ENCODE peak calls at places on chromosomes 7 and 10, in four cellular contexts. One of them, this sample, is unnamed.
A peak's percentile ranks its signal among the peaks of the same experiment; 100 is the strongest.

GRCh38 chr7:137970263-137970975 is 31.5 kb downstream of the CREB3L2 start:
- DNase-seq in stimulated activated CD4-positive, alpha-beta T cell treated with anti-CD3 and anti-CD28 coated beads, TNF-alpha, amount 100 ng/mL, for 1 hour: no peak
- DNase-seq in NCI-H524: no peak
- DNase-seq in uterus: peak; percentile 56
- DNase-seq in this sample: no peak

GRCh38 chr7:42456267-42456666 is 219.3 kb upstream of the GLI3 start:
- DNase-seq in stimulated activated CD4-positive, alpha-beta T cell treated with anti-CD3 and anti-CD28 coated beads, TNF-alpha, amount 100 ng/mL, for 1 hour: no peak
- DNase-seq in NCI-H524: peak; percentile 48
- DNase-seq in uterus: no peak
- DNase-seq in this sample: no peak

GRCh38 chr10:131934769-131935168 is 34.0 kb downstream of the PPP2R2D start:
- DNase-seq in stimulated activated CD4-positive, alpha-beta T cell treated with anti-CD3 and anti-CD28 coated beads, TNF-alpha, amount 100 ng/mL, for 1 hour: no peak
- DNase-seq in NCI-H524: no peak
- DNase-seq in uterus: no peak
- DNase-seq in this sample: no peak

GRCh38 chr7:47361746-47362215 is 220.1 kb downstream of the TNS3 start:
- DNase-seq in stimulated activated CD4-positive, alpha-beta T cell treated with anti-CD3 and anti-CD28 coated beads, TNF-alpha, amount 100 ng/mL, for 1 hour: no peak
- DNase-seq in NCI-H524: no peak
- DNase-seq in uterus: peak; percentile 10
- DNase-seq in this sample: no peak

GRCh38 chr7:32587431-32587948 is 92.2 kb downstream of the AVL9 start:
- DNase-seq in stimulated activated CD4-positive, alpha-beta T cell treated with anti-CD3 and anti-CD28 coated beads, TNF-alpha, amount 100 ng/mL, for 1 hour: no peak
- DNase-seq in NCI-H524: no peak
- DNase-seq in uterus: no peak
- DNase-seq in this sample: no peak

GRCh38 chr10:119443441-119443840 is 99.1 kb downstream of the RGS10 start:
- DNase-seq in stimulated activated CD4-positive, alpha-beta T cell treated with anti-CD3 and anti-CD28 coated beads, TNF-alpha, amount 100 ng/mL, for 1 hour: no peak
- DNase-seq in NCI-H524: no peak
- DNase-seq in uterus: no peak
- DNase-seq in this sample: no peak

GRCh38 chr10:2980791-2981360 is 86.5 kb upstream of the PFKP start:
- DNase-seq in stimulated activated CD4-positive, alpha-beta T cell treated with anti-CD3 and anti-CD28 coated beads, TNF-alpha, amount 100 ng/mL, for 1 hour: no peak
- DNase-seq in NCI-H524: no peak
- DNase-seq in uterus: no peak
- DNase-seq in this sample: no peak

GRCh38 chr7:27182861-27183681 is 2.0 kb downstream of the HOXA11 start:
- DNase-seq in stimulated activated CD4-positive, alpha-beta T cell treated with anti-CD3 and anti-CD28 coated beads, TNF-alpha, amount 100 ng/mL, for 1 hour: no peak
- DNase-seq in NCI-H524: peak; percentile 20
- DNase-seq in uterus: peak; percentile 27
- DNase-seq in this sample: no peak

GRCh38 chr7:113085781-113086390 is 741 bp downstream of the GPR85 start:
- DNase-seq in stimulated activated CD4-positive, alpha-beta T cell treated with anti-CD3 and anti-CD28 coated beads, TNF-alpha, amount 100 ng/mL, for 1 hour: no peak
- DNase-seq in NCI-H524: peak; percentile 32
- DNase-seq in uterus: no peak
- DNase-seq in this sample: no peak

GRCh38 chr10:79938728-79939380 is 10.1 kb downstream of the SFTPD start:
- DNase-seq in stimulated activated CD4-positive, alpha-beta T cell treated with anti-CD3 and anti-CD28 coated beads, TNF-alpha, amount 100 ng/mL, for 1 hour: no peak
- DNase-seq in NCI-H524: no peak
- DNase-seq in uterus: no peak
- DNase-seq in this sample: peak; percentile 48

GRCh38 chr7:101618916-101619315 is 10.2 kb downstream of the MYL10 start:
- DNase-seq in stimulated activated CD4-positive, alpha-beta T cell treated with anti-CD3 and anti-CD28 coated beads, TNF-alpha, amount 100 ng/mL, for 1 hour: no peak
- DNase-seq in NCI-H524: no peak
- DNase-seq in uterus: no peak
- DNase-seq in this sample: no peak

GRCh38 chr10:131804551-131805295 is 96.1 kb upstream of the PPP2R2D start:
- DNase-seq in stimulated activated CD4-positive, alpha-beta T cell treated with anti-CD3 and anti-CD28 coated beads, TNF-alpha, amount 100 ng/mL, for 1 hour: no peak
- DNase-seq in NCI-H524: no peak
- DNase-seq in uterus: no peak
- DNase-seq in this sample: no peak

GRCh38 chr7:2209146-2209960 is 23.4 kb downstream of the MAD1L1 start:
- DNase-seq in stimulated activated CD4-positive, alpha-beta T cell treated with anti-CD3 and anti-CD28 coated beads, TNF-alpha, amount 100 ng/mL, for 1 hour: peak; percentile 16
- DNase-seq in NCI-H524: peak; percentile 26
- DNase-seq in uterus: peak; percentile 79
- DNase-seq in this sample: peak; percentile 86

GRCh38 chr10:35335718-35336083 is 608 bp upstream of the CCNY start:
- DNase-seq in stimulated activated CD4-positive, alpha-beta T cell treated with anti-CD3 and anti-CD28 coated beads, TNF-alpha, amount 100 ng/mL, for 1 hour: no peak
- DNase-seq in NCI-H524: no peak
- DNase-seq in uterus: no peak
- DNase-seq in this sample: no peak

GRCh38 chr7:132980406-132980805 is 101.5 kb downstream of the CHCHD3 start:
- DNase-seq in stimulated activated CD4-positive, alpha-beta T cell treated with anti-CD3 and anti-CD28 coated beads, TNF-alpha, amount 100 ng/mL, for 1 hour: no peak
- DNase-seq in NCI-H524: no peak
- DNase-seq in uterus: no peak
- DNase-seq in this sample: no peak

GRCh38 chr7:815284-816216 is 16.7 kb upstream of the SUN1 start:
- DNase-seq in stimulated activated CD4-positive, alpha-beta T cell treated with anti-CD3 and anti-CD28 coated beads, TNF-alpha, amount 100 ng/mL, for 1 hour: no peak
- DNase-seq in NCI-H524: no peak
- DNase-seq in uterus: peak; percentile 53
- DNase-seq in this sample: peak; percentile 41

GRCh38 chr7:114650491-114650890 is 235.9 kb downstream of the FOXP2 start:
- DNase-seq in stimulated activated CD4-positive, alpha-beta T cell treated with anti-CD3 and anti-CD28 coated beads, TNF-alpha, amount 100 ng/mL, for 1 hour: no peak
- DNase-seq in NCI-H524: no peak
- DNase-seq in uterus: no peak
- DNase-seq in this sample: no peak

GRCh38 chr10:50279489-50279888 is 28.2 kb upstream of the ASAH2 start:
- DNase-seq in stimulated activated CD4-positive, alpha-beta T cell treated with anti-CD3 and anti-CD28 coated beads, TNF-alpha, amount 100 ng/mL, for 1 hour: no peak
- DNase-seq in NCI-H524: no peak
- DNase-seq in uterus: no peak
- DNase-seq in this sample: no peak

GRCh38 chr10:76547352-76547972 is 1090.1 kb downstream of the KCNMA1 start:
- DNase-seq in stimulated activated CD4-positive, alpha-beta T cell treated with anti-CD3 and anti-CD28 coated beads, TNF-alpha, amount 100 ng/mL, for 1 hour: no peak
- DNase-seq in NCI-H524: peak; percentile 47
- DNase-seq in uterus: peak; percentile 80
- DNase-seq in this sample: peak; percentile 38